ENCODE peak calls at places on chromosomes 6 and 20, in four cellular contexts. One of them, this sample, is unnamed.

GRCh38 chr6:43926644-43927524 is 156.9 kb downstream of the VEGFA start:
- DNase-seq in stomach: peak
- DNase-seq in AG04450: peak
- DNase-seq in H9: peak
- DNase-seq in this sample: no peak

GRCh38 chr6:79257381-79258205 is 23.1 kb upstream of the HMGN3 start:
- DNase-seq in stomach: no peak
- DNase-seq in AG04450: no peak
- DNase-seq in H9: no peak
- DNase-seq in this sample: no peak

GRCh38 chr20:5781798-5782750 is 31.9 kb downstream of the SHLD1 start:
- DNase-seq in stomach: peak
- DNase-seq in AG04450: no peak
- DNase-seq in H9: no peak
- DNase-seq in this sample: no peak

GRCh38 chr6:138203315-138203714 is 15.0 kb downstream of the PBOV1 start:
- DNase-seq in stomach: no peak
- DNase-seq in AG04450: no peak
- DNase-seq in H9: no peak
- DNase-seq in this sample: no peak

GRCh38 chr6:45923831-45924391 is 91.7 kb downstream of the CLIC5 start:
- DNase-seq in stomach: no peak
- DNase-seq in AG04450: peak
- DNase-seq in H9: no peak
- DNase-seq in this sample: peak

GRCh38 chr6:72533601-72534000 is 88.3 kb upstream of the KCNQ5 start:
- DNase-seq in stomach: no peak
- DNase-seq in AG04450: no peak
- DNase-seq in H9: no peak
- DNase-seq in this sample: no peak

GRCh38 chr6:106630366-106630765 is 988 bp downstream of the QRSL1 start:
- DNase-seq in stomach: no peak
- DNase-seq in AG04450: no peak
- DNase-seq in H9: no peak
- DNase-seq in this sample: peak

GRCh38 chr20:2820084-2820895 is 4.1 kb downstream of the TMEM239 start:
- DNase-seq in stomach: no peak
- DNase-seq in AG04450: no peak
- DNase-seq in H9: peak
- DNase-seq in this sample: no peak

GRCh38 chr6:51118754-51119153 is 300.1 kb downstream of the TFAP2B start:
- DNase-seq in stomach: no peak
- DNase-seq in AG04450: no peak
- DNase-seq in H9: no peak
- DNase-seq in this sample: no peak

GRCh38 chr6:43444601-43445000 is 10.7 kb downstream of the DLK2 start:
- DNase-seq in stomach: no peak
- DNase-seq in AG04450: no peak
- DNase-seq in H9: no peak
- DNase-seq in this sample: no peak

GRCh38 chr6:139378882-139379341 is 4.5 kb upstream of the CITED2 start:
- DNase-seq in stomach: no peak
- DNase-seq in AG04450: no peak
- DNase-seq in H9: no peak
- DNase-seq in this sample: no peak

GRCh38 chr20:59891581-59891980 is 41.9 kb downstream of the SYCP2 start:
- DNase-seq in stomach: no peak
- DNase-seq in AG04450: no peak
- DNase-seq in H9: no peak
- DNase-seq in this sample: no peak

GRCh38 chr6:131733376-131734016 is 22.7 kb upstream of the CTAGE9 start:
- DNase-seq in stomach: no peak
- DNase-seq in AG04450: no peak
- DNase-seq in H9: no peak
- DNase-seq in this sample: no peak

GRCh38 chr6:148138478-148138877 is 204.2 kb upstream of the SASH1 start:
- DNase-seq in stomach: no peak
- DNase-seq in AG04450: no peak
- DNase-seq in H9: no peak
- DNase-seq in this sample: no peak

GRCh38 chr6:89894169-89894568 is at the start of gene GJA10:
- DNase-seq in stomach: no peak
- DNase-seq in AG04450: no peak
- DNase-seq in H9: no peak
- DNase-seq in this sample: no peak

GRCh38 chr20:47020231-47020630 is 125.6 kb downstream of the EYA2 start:
- DNase-seq in stomach: no peak
- DNase-seq in AG04450: peak
- DNase-seq in H9: no peak
- DNase-seq in this sample: no peak

GRCh38 chr6:168219167-168219566 is 100.4 kb downstream of the DACT2 start:
- DNase-seq in stomach: no peak
- DNase-seq in AG04450: no peak
- DNase-seq in H9: no peak
- DNase-seq in this sample: no peak

GRCh38 chr20:62647521-62648317 is 5.4 kb downstream of the SLCO4A1 start:
- DNase-seq in stomach: peak
- DNase-seq in AG04450: no peak
- DNase-seq in H9: no peak
- DNase-seq in this sample: no peak

GRCh38 chr20:35344354-35344837 is 52.2 kb upstream of the FAM83C start:
- DNase-seq in stomach: peak
- DNase-seq in AG04450: peak
- DNase-seq in H9: no peak
- DNase-seq in this sample: no peak

DNA sequence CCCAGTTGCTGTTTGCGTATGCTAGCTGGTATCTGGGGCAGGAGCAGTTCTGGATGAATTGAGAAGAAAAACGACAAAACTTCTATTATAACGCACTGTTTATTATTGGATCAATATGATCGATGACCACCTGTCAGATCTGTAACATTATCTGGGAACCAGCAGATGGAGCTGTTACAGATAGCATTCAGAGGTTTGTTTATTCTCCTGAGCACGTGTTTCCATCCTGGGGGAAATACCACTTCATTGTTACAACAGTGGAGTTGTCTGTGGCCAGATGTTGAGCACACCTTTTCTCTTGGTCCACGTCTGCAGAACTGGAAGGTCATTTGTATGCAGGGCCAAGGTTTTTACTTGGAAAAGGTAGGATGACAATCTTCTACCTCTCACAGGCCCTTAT is 16.0 kb upstream of the NKX2-2 start:
- DNase-seq in stomach: no peak
- DNase-seq in AG04450: no peak
- DNase-seq in H9: peak
- DNase-seq in this sample: peak
- TF ChIP-seq CTCF in stomach: no peak
- TF ChIP-seq CTCF in AG04450: no peak
- TF ChIP-seq CTCF in H9: peak
- TF ChIP-seq CTCF in this sample: peak

GRCh38 chr6:125219451-125219942 is 65.9 kb downstream of the TPD52L1 start:
- DNase-seq in stomach: no peak
- DNase-seq in AG04450: no peak
- DNase-seq in H9: no peak
- DNase-seq in this sample: no peak

GRCh38 chr6:125217369-125217768 is 63.8 kb downstream of the TPD52L1 start:
- DNase-seq in stomach: no peak
- DNase-seq in AG04450: no peak
- DNase-seq in H9: no peak
- DNase-seq in this sample: no peak

GRCh38 chr6:125222531-125223455 is 69.2 kb downstream of the TPD52L1 start:
- DNase-seq in stomach: no peak
- DNase-seq in AG04450: no peak
- DNase-seq in H9: no peak
- DNase-seq in this sample: no peak

GRCh38 chr6:125224236-125224861 is 70.8 kb downstream of the TPD52L1 start:
- DNase-seq in stomach: no peak
- DNase-seq in AG04450: no peak
- DNase-seq in H9: no peak
- DNase-seq in this sample: no peak

DNA sequence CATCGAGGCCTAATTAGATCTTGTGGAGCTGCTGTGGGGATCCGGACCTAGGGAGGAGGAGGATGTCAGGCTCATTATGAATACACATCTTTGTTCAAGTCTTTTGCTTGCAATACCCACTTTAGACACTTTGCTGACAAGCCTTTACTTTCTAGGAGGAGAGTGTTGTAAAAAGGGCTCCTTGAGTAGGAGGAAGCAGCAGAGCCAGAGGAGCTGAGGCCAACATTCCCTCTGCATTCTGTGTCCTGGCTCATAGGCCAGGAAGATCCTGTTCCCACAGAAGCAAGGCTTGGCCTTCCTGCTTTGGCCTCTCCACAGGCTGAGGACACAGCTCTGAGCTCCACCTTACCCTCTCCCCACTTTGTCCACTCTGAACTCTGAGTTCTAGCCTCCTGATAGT is 67.1 kb downstream of the TPD52L1 start:
- DNase-seq in stomach: no peak
- DNase-seq in AG04450: no peak
- DNase-seq in H9: no peak
- DNase-seq in this sample: no peak
- TF ChIP-seq CTCF in stomach: no peak
- TF ChIP-seq CTCF in AG04450: no peak
- TF ChIP-seq CTCF in H9: no peak
- TF ChIP-seq CTCF in this sample: no peak

GRCh38 chr6:4351506-4351852 is 216.1 kb upstream of the ECI2 start:
- DNase-seq in stomach: no peak
- DNase-seq in AG04450: no peak
- DNase-seq in H9: no peak
- DNase-seq in this sample: no peak
- TF ChIP-seq CTCF in stomach: no peak
- TF ChIP-seq CTCF in AG04450: no peak
- TF ChIP-seq CTCF in H9: no peak
- TF ChIP-seq CTCF in this sample: no peak

DNA sequence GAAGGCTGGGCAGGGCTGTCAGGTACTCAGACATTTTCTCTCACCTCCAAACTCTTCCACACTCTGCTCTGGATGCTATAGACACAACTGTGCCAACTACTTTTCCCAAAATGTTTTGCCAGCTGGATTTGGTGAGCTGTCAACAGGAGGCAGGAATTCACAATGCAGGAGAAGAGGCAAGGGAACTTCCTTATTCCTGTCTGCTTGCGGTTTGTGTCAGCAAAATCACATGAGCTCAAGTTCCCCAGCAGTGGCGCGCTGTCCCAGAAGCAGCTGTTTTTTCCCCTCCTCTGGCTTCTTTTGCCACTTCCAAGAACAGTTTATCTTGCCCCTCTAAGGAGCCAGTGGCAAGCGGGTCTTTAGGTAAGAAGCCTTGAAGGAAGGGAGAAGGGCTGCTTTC is 608.2 kb downstream of the PRKN start:
- DNase-seq in stomach: no peak
- DNase-seq in AG04450: no peak
- DNase-seq in H9: no peak
- DNase-seq in this sample: no peak
- TF ChIP-seq CTCF in stomach: no peak
- TF ChIP-seq CTCF in AG04450: no peak
- TF ChIP-seq CTCF in H9: no peak
- TF ChIP-seq CTCF in this sample: no peak

GRCh38 chr6:39793528-39793927 is 1.4 kb downstream of the DAAM2 start:
- DNase-seq in stomach: no peak
- DNase-seq in AG04450: no peak
- DNase-seq in H9: no peak
- DNase-seq in this sample: no peak

GRCh38 chr6:39791850-39792500 is at the start of gene DAAM2:
- DNase-seq in stomach: peak
- DNase-seq in AG04450: no peak
- DNase-seq in H9: peak
- DNase-seq in this sample: no peak

GRCh38 chr6:39792501-39793450 is 600 bp downstream of the DAAM2 start:
- DNase-seq in stomach: no peak
- DNase-seq in AG04450: no peak
- DNase-seq in H9: peak
- DNase-seq in this sample: no peak

GRCh38 chr6:39791311-39791710 is 865 bp upstream of the DAAM2 start:
- DNase-seq in stomach: no peak
- DNase-seq in AG04450: no peak
- DNase-seq in H9: no peak
- DNase-seq in this sample: no peak

DNA sequence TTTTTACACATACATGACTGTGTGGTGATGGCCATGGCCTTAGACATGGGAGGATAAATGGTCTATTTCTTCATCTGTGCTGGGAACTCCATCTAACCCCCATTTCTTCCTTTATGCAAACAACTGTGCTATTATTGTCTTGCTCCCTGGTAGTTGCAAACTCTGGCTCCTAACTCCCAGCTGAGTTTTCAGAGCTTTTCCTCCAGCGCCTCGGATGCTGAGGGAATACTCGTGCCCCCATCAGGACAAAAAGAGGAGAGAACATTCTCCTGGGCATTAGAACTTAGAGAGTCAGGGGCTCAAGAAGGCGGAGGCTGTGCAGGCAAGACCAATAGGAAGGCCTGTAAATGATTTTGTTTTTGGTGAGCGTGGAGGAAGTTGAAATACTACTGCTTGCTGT is 2.1 kb downstream of the DAAM2 start:
- DNase-seq in stomach: no peak
- DNase-seq in AG04450: no peak
- DNase-seq in H9: no peak
- DNase-seq in this sample: no peak
- TF ChIP-seq CTCF in stomach: no peak
- TF ChIP-seq CTCF in AG04450: no peak
- TF ChIP-seq CTCF in H9: peak
- TF ChIP-seq CTCF in this sample: no peak

DNA sequence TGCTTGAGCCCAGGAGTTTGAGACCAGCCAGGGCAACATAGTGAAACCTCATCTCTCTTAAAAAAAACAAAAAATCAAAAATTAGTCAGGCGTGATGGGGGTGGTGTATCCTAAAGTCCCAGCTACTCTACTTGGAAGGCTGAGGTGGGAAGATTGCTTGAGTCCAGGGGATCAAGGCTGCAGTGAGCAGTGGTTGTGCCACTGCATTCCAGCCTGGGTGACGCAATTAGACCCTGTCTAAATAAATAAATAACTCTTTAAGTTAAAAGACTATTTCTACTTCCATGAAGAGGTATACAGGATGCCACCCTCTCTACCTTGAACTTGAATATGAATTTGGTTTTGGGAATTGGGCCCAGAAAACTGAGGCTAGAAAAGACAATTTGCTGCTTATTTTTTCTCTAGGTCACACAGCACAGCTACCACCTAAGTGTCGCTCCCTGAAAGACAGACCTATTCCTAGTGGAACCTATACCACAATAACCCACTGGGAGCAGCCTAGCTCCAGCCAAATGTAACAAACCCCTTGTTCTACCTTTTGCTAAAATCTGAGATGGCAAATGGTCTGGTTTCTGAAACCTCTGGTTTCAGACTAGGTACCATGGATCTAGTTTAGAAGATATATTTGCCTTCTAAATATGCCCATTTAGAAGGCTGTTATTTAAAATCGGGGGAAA is 35.2 kb downstream of the HMGCLL1 start:
- DNase-seq in stomach: no peak
- DNase-seq in AG04450: no peak
- DNase-seq in H9: peak
- DNase-seq in this sample: no peak
- TF ChIP-seq CTCF in stomach: no peak
- TF ChIP-seq CTCF in AG04450: peak
- TF ChIP-seq CTCF in H9: peak
- TF ChIP-seq CTCF in this sample: no peak

GRCh38 chr20:54938707-54939106 is 463.3 kb downstream of the DOK5 start:
- DNase-seq in stomach: no peak
- DNase-seq in AG04450: no peak
- DNase-seq in H9: no peak
- DNase-seq in this sample: no peak
- TF ChIP-seq CTCF in stomach: no peak
- TF ChIP-seq CTCF in AG04450: no peak
- TF ChIP-seq CTCF in H9: no peak
- TF ChIP-seq CTCF in this sample: no peak

This sample was measured in GM13977.